ENCODE peak calls at places on chromosomes 4 and X, in nine cellular contexts. V, S, Y, P, X, T, G, B and M are unnamed samples. For H3K9me3, the result is how much of the 10 kb centered on the place peaks cover.

GRCh38 chrX:112865464-112866025 is 24.9 kb upstream of the AMOT start:
- DNase-seq in T (no peak), B (no peak), X (no peak), G (no peak), Y (no peak), P (no peak), S (no peak), V (no peak), M (no peak)

GRCh38 chr4:58514299-58514698 is 1404.1 kb upstream of the IGFBP7 start:
- DNase-seq in Y (no peak), S (no peak), V (no peak), P (no peak), T (no peak), X (no peak), G (no peak), B (no peak), M (no peak)

GRCh38 chr4:177484613-177485021 is 42.4 kb upstream of the AGA start:
- DNase-seq in X (peak), B (no peak), S (no peak), G (no peak), T (no peak), Y (no peak), P (no peak), V (no peak), M (no peak)

GRCh38 chrX:40201486-40201885 is 103.7 kb upstream of the BCOR start:
- DNase-seq in B (no peak), T (no peak), G (no peak), X (no peak), Y (peak), P (no peak), V (no peak), S (no peak), M (no peak)

GRCh38 chrX:132685276-132685675 is 196.4 kb upstream of the MBNL3 start:
- DNase-seq in Y (no peak), T (no peak), V (no peak), P (no peak), X (no peak), S (no peak), G (no peak), B (no peak), M (no peak)

GRCh38 chr4:82436130-82436529 is 5.7 kb downstream of the ENOPH1 start:
- DNase-seq in Y (no peak), V (no peak), S (no peak), T (no peak), B (no peak), X (no peak), G (no peak), P (no peak), M (no peak)

GRCh38 chr4:33494150-33494549 is 2750.2 kb downstream of the ARAP2 start:
- DNase-seq in S (no peak), P (no peak), Y (no peak), X (no peak), G (no peak), V (no peak), B (no peak), T (no peak), M (no peak)

GRCh38 chr4:151806511-151806927 is 45.7 kb upstream of the GATB start:
- DNase-seq in Y (no peak), G (no peak), P (no peak), T (no peak), S (no peak), X (peak), V (no peak), B (no peak), M (no peak)

GRCh38 chr4:102612824-102613366 is 111.7 kb downstream of the NFKB1 start:
- DNase-seq in G (no peak), T (no peak), P (no peak), X (no peak), S (no peak), B (no peak), Y (peak), V (no peak), M (peak)

GRCh38 chr4:93396274-93396673 is 432.3 kb upstream of the ATOH1 start:
- DNase-seq in T (no peak), V (no peak), P (no peak), X (peak), B (no peak), Y (no peak), G (no peak), S (no peak), M (no peak)

GRCh38 chr4:37475087-37475486 is 211.1 kb downstream of the RELL1 start:
- DNase-seq in P (no peak), Y (no peak), T (no peak), V (no peak), G (no peak), S (no peak), B (no peak), X (no peak), M (no peak)

GRCh38 chr4:113750315-113750714 is 11.2 kb downstream of the CAMK2D start:
- DNase-seq in Y (no peak), B (no peak), T (no peak), X (no peak), G (no peak), S (no peak), V (no peak), P (no peak), M (no peak)

GRCh38 chr4:146194212-146194611 is 18.7 kb downstream of the LSM6 start:
- DNase-seq in P (no peak), V (no peak), S (no peak), X (no peak), T (no peak), B (no peak), Y (no peak), G (no peak), M (no peak)

GRCh38 chr4:85556293-85556692 is 81.3 kb downstream of the ARHGAP24 start:
- DNase-seq in P (no peak), X (no peak), V (no peak), Y (no peak), S (no peak), G (no peak), B (no peak), T (no peak), M (no peak)

GRCh38 chrX:1391707-1392375 is at the start of gene SLC25A6:
- DNase-seq in V (peak), S (peak), T (peak), Y (peak), B (peak), P (peak), X (peak), G (peak), M (peak)

GRCh38 chr4:153063490-153063889 is 127.4 kb downstream of the FHDC1 start:
- DNase-seq in G (no peak), X (no peak), T (no peak), B (no peak), S (no peak), P (no peak), Y (no peak), V (no peak), M (no peak)

DNA sequence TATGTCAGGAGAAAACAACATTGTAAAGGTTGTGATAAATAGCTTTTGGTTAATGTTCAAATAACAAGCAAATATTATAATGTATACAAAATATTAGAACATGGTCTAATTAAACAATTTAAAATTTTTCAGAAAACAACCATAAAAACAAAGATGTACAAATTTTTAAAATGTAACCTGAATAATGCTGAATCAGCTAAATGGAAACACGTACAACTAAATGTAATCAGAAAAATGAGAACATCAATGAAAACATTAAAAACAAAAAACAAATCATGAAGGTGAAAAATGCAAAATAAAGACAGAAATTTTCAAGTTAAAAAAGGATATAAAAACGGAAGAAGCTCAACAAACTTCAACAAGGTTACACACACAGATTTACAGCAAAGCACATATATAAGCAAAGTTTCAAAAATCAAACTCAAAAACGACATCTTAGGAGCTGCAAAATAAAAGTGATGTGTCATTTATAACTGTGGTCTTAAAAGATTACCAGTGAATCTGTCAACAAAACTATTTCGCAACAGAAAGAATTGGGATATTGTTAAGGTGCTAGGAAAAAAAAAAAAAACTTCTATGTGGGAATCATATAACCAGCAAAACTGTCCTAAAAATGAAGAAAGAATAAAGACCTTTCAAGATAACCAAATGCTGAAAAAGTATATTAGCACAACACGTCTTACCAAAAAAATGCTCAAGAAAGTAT is 31.8 kb downstream of the ZNF732 start:
- DNase-seq in T (no peak), P (no peak), G (no peak), V (no peak), Y (no peak), X (no peak), B (no peak), S (no peak), M (no peak)
- H3K9me3 ChIP-seq in T (half or more), P (half or more), G (under half), V (under half), Y (under half), X (under half), B (under half), S (under half), M (under half)

DNA sequence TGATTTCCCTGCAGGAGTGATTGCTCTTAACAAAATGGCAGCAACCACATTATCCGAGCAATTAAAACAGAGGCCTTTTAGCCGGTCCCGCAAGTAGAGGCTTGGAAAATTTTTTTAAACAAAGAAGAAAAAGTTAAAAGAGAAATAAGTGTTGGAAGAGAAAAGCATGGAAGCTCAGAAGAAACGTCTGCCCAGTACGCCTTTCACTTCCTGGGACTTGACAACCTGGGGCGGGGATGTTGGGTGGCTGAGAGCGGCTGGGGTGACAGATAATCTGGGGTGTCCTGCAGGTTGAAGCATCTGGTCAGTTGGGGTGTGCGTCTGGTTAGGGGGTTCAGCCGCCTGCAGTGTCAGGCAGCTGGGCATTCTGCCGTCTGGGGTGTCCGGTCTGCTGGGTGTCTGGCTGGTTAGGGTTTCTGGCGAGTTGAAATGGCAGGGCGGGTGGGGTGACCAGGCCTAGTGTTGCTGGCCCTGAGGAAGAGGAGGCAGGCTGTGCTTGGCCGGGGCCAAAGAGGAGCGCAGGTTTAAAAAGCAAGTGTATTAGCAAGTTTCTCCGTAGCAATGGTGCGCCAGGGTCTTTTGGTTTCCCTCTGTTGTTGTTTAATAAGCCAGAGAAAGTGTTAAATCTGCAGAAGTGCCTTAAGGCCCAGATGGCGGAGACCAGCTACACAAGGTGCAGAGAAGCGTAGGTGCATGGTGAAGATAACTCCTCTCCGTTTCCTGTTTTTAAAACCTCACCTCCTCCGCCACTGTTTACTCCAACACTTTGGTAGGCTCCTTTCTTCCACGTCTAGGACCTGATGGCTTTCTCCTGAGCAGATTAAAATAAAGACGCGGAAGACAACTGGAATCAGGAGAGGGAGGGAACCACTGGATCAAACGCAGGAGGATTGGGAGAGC is 5.6 kb downstream of the HAND2 start:
- DNase-seq in B (peak), T (no peak), Y (no peak), P (no peak), S (no peak), G (no peak), X (no peak), V (no peak), M (no peak)
- H3K9me3 ChIP-seq in B (under half), T (under half), Y (under half), P (under half), S (under half), G (under half), X (under half), V (under half), M (under half)

GRCh38 chr4:30917946-30918345 is 197.8 kb downstream of the PCDH7 start:
- DNase-seq in T (no peak), S (no peak), V (no peak), B (no peak), X (no peak), G (no peak), P (no peak), Y (no peak), M (no peak)

GRCh38 chr4:30919458-30919857 is 199.3 kb downstream of the PCDH7 start:
- DNase-seq in P (no peak), T (no peak), S (no peak), B (no peak), X (no peak), G (no peak), Y (no peak), V (no peak), M (no peak)

GRCh38 chr4:30920043-30920442 is 199.9 kb downstream of the PCDH7 start:
- DNase-seq in S (no peak), Y (no peak), B (peak), X (no peak), P (no peak), T (no peak), G (no peak), V (peak), M (no peak)

GRCh38 chr4:30912098-30912719 is 192.0 kb downstream of the PCDH7 start:
- DNase-seq in B (no peak), P (no peak), G (no peak), Y (no peak), X (peak), T (no peak), V (no peak), S (no peak), M (no peak)

DNA sequence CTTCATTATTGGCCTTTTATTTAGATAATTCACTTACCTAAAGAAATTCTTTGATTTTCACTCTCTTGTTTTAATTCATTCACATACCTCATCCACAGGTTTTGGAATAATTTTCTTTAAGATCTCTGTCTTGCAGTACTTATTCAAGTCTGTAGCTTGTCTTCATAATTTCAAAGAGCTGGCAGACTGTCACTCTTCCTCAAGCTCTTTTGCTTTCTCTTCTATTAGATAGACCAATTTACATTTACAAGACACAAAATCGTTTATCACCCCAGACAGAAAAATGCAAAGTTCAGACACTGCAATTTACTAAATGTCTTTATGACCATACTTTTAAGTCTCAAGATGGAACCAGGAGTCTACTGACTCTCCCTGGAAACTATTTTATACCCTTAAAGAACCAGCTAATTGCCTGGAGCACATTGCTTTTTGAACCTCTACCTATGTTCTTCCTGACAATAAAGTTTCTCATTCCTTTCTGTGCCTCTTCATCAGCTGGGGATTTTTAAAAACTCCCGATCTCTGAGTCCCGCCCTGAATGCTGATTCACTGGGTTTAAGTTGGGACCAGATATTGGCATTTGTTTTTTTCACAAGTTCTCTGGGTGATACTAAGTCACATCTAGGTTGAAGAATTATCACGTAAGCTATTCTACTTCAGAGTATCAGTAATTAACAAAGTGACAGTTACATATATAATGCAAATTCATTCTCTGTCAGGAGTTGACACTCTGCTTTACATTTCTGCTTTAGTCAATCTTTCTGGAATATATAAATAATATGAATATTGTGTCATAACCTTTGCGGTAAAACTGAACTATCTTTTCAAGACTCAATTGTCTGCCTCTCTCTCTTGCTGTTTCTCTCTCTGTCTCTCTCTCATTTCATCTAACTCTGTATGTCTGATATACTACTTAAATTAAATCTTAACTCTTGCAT is 196.4 kb downstream of the PCDH7 start:
- DNase-seq in Y (no peak), V (no peak), X (no peak), T (no peak), B (no peak), S (no peak), G (no peak), P (no peak), M (no peak)
- H3K9me3 ChIP-seq in Y (under half), V (under half), X (under half), T (under half), B (under half), S (under half), G (under half), P (under half), M (under half)

GRCh38 chr4:97239699-97239997 is 903.6 kb downstream of the STPG2 start:
- DNase-seq in V (no peak), P (no peak), S (no peak), Y (no peak), T (no peak), B (no peak), X (no peak), G (no peak), M (no peak)

GRCh38 chr4:97238956-97239698 is 904.1 kb downstream of the STPG2 start:
- DNase-seq in T (no peak), P (no peak), G (no peak), X (no peak), V (no peak), Y (no peak), B (no peak), S (no peak), M (no peak)

DNA sequence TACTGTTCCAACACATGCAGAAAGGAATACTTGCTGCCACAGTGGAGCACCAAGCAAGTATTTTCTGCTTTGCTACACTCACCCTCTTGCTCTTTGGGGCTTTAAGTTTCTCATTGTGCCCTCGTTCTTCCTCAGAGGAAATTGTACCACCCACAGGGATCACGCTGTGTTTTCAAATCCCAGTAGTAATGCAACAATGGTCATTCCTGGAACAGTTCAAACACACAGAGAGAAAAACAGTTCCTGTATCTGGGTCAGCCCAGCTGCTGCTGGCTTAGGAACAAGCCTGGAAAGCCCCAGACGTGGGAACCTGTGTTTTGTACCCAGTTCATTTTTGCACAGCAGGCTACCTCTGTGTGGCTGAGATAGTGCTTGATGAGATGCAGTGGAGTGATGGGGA is 907.8 kb downstream of the STPG2 start:
- DNase-seq in B (no peak), G (no peak), X (no peak), P (no peak), T (no peak), Y (no peak), V (peak), S (no peak), M (no peak)
- H3K9me3 ChIP-seq in B (under half), G (under half), X (under half), P (under half), T (under half), Y (under half), V (under half), S (under half), M (under half)

DNA sequence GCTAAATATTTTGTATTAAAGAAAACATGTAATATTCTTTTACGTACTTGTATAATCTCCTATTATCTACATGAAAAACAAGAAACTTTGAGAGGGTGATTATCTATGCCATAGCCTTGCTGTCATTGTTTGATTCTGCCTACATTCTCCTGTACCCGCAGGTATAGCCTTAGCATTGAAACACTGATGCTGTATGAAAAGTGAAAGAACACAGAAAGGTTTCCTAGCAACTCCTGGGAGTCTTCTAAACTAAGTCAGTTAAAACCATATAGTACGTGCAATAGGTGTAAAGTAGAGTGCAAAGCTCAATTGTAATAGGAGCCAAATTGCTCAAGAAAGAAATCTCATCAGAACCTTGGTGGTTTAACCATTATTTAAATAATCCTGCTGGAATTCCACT is 489.6 kb downstream of the PCDH10 start:
- DNase-seq in S (no peak), X (no peak), T (no peak), V (no peak), P (no peak), B (no peak), Y (no peak), G (no peak), M (no peak)
- H3K9me3 ChIP-seq in S (under half), X (under half), T (under half), V (under half), P (under half), B (under half), Y (under half), G (under half), M (under half)

GRCh38 chr4:12110607-12111006 is 681.9 kb upstream of the HS3ST1 start:
- DNase-seq in T (no peak), S (no peak), V (no peak), B (no peak), G (no peak), X (no peak), P (no peak), Y (no peak), M (no peak)
- H3K9me3 ChIP-seq in T (under half), S (under half), V (under half), B (under half), G (under half), X (under half), P (under half), Y (under half), M (under half)

GRCh38 chr4:107777890-107778289 is 46.8 kb upstream of the SGMS2 start:
- DNase-seq in T (no peak), V (no peak), S (no peak), G (no peak), B (no peak), Y (no peak), X (no peak), P (no peak), M (no peak)
- H3K9me3 ChIP-seq in T (under half), V (under half), S (under half), G (under half), B (under half), Y (under half), X (under half), P (under half), M (under half)